ENCODE peak calls at places on chromosomes 12 and 14, in ten cellular contexts. One of them, this sample, is unnamed.

GRCh38 chr12:130184531-130185090 is 22.3 kb downstream of the FZD10 start:
- DNase-seq in GDM1: no peak
- DNase-seq in left kidney: no peak
- DNase-seq in LHCN-M2: no peak
- DNase-seq in globus pallidus: no peak
- DNase-seq in body of pancreas: no peak
- DNase-seq in stimulated activated CD4-positive, alpha-beta T cell treated with anti-CD3 and anti-CD28 coated beads, Interleukin-1b, Interleukin-23, amount 100 ng/mL, for 1 hour: no peak
- DNase-seq in NCI-H2081: no peak
- DNase-seq in activated T-cell treated with anti-CD3 and anti-CD28 coated beads, Interleukin-2, amount 50 U/mL, for 72 hours: no peak
- DNase-seq in BJ: no peak
- DNase-seq in this sample: no peak

GRCh38 chr14:46054526-46054925 is 597.1 kb downstream of the RPL10L start:
- DNase-seq in GDM1: no peak
- DNase-seq in left kidney: no peak
- DNase-seq in LHCN-M2: peak; percentile 86
- DNase-seq in globus pallidus: no peak
- DNase-seq in body of pancreas: no peak
- DNase-seq in stimulated activated CD4-positive, alpha-beta T cell treated with anti-CD3 and anti-CD28 coated beads, Interleukin-1b, Interleukin-23, amount 100 ng/mL, for 1 hour: no peak
- DNase-seq in NCI-H2081: no peak
- DNase-seq in activated T-cell treated with anti-CD3 and anti-CD28 coated beads, Interleukin-2, amount 50 U/mL, for 72 hours: no peak
- DNase-seq in BJ: peak; percentile 86
- DNase-seq in this sample: peak; percentile 94

GRCh38 chr12:1797011-1797901 is 23.1 kb upstream of the LRTM2 start:
- DNase-seq in GDM1: no peak
- DNase-seq in left kidney: peak; percentile 65
- DNase-seq in LHCN-M2: no peak
- DNase-seq in globus pallidus: no peak
- DNase-seq in body of pancreas: peak; percentile 47
- DNase-seq in stimulated activated CD4-positive, alpha-beta T cell treated with anti-CD3 and anti-CD28 coated beads, Interleukin-1b, Interleukin-23, amount 100 ng/mL, for 1 hour: no peak
- DNase-seq in NCI-H2081: no peak
- DNase-seq in activated T-cell treated with anti-CD3 and anti-CD28 coated beads, Interleukin-2, amount 50 U/mL, for 72 hours: peak; percentile 72
- DNase-seq in BJ: no peak
- DNase-seq in this sample: no peak

GRCh38 chr12:105417732-105418131 is 87.2 kb downstream of the C12orf75 start:
- DNase-seq in GDM1: no peak
- DNase-seq in left kidney: no peak
- DNase-seq in LHCN-M2: no peak
- DNase-seq in globus pallidus: no peak
- DNase-seq in body of pancreas: no peak
- DNase-seq in stimulated activated CD4-positive, alpha-beta T cell treated with anti-CD3 and anti-CD28 coated beads, Interleukin-1b, Interleukin-23, amount 100 ng/mL, for 1 hour: no peak
- DNase-seq in NCI-H2081: no peak
- DNase-seq in activated T-cell treated with anti-CD3 and anti-CD28 coated beads, Interleukin-2, amount 50 U/mL, for 72 hours: no peak
- DNase-seq in BJ: no peak
- DNase-seq in this sample: no peak

GRCh38 chr12:81759215-81759991 is at the start of gene PPFIA2:
- DNase-seq in GDM1: no peak
- DNase-seq in left kidney: peak; percentile 76
- DNase-seq in LHCN-M2: peak; percentile 1
- DNase-seq in globus pallidus: peak; percentile 51
- DNase-seq in body of pancreas: peak; percentile 17
- DNase-seq in stimulated activated CD4-positive, alpha-beta T cell treated with anti-CD3 and anti-CD28 coated beads, Interleukin-1b, Interleukin-23, amount 100 ng/mL, for 1 hour: no peak
- DNase-seq in NCI-H2081: peak; percentile 84
- DNase-seq in activated T-cell treated with anti-CD3 and anti-CD28 coated beads, Interleukin-2, amount 50 U/mL, for 72 hours: peak; percentile 2
- DNase-seq in BJ: no peak
- DNase-seq in this sample: peak; percentile 45

GRCh38 chr12:75349946-75350345 is 15.5 kb downstream of the GLIPR1L1 start:
- DNase-seq in GDM1: no peak
- DNase-seq in left kidney: peak; percentile 12
- DNase-seq in LHCN-M2: no peak
- DNase-seq in globus pallidus: no peak
- DNase-seq in body of pancreas: no peak
- DNase-seq in stimulated activated CD4-positive, alpha-beta T cell treated with anti-CD3 and anti-CD28 coated beads, Interleukin-1b, Interleukin-23, amount 100 ng/mL, for 1 hour: no peak
- DNase-seq in NCI-H2081: no peak
- DNase-seq in activated T-cell treated with anti-CD3 and anti-CD28 coated beads, Interleukin-2, amount 50 U/mL, for 72 hours: no peak
- DNase-seq in BJ: no peak
- DNase-seq in this sample: no peak

GRCh38 chr12:49491823-49492222 is 47.0 kb upstream of the KCNH3 start:
- DNase-seq in GDM1: no peak
- DNase-seq in left kidney: no peak
- DNase-seq in LHCN-M2: no peak
- DNase-seq in globus pallidus: no peak
- DNase-seq in body of pancreas: no peak
- DNase-seq in stimulated activated CD4-positive, alpha-beta T cell treated with anti-CD3 and anti-CD28 coated beads, Interleukin-1b, Interleukin-23, amount 100 ng/mL, for 1 hour: no peak
- DNase-seq in NCI-H2081: no peak
- DNase-seq in activated T-cell treated with anti-CD3 and anti-CD28 coated beads, Interleukin-2, amount 50 U/mL, for 72 hours: no peak
- DNase-seq in BJ: no peak
- DNase-seq in this sample: no peak

GRCh38 chr14:104115691-104116543 is 22.5 kb upstream of the KIF26A start:
- DNase-seq in GDM1: no peak
- DNase-seq in left kidney: peak; percentile 39
- DNase-seq in LHCN-M2: no peak
- DNase-seq in globus pallidus: no peak
- DNase-seq in body of pancreas: peak; percentile 63
- DNase-seq in stimulated activated CD4-positive, alpha-beta T cell treated with anti-CD3 and anti-CD28 coated beads, Interleukin-1b, Interleukin-23, amount 100 ng/mL, for 1 hour: no peak
- DNase-seq in NCI-H2081: no peak
- DNase-seq in activated T-cell treated with anti-CD3 and anti-CD28 coated beads, Interleukin-2, amount 50 U/mL, for 72 hours: no peak
- DNase-seq in BJ: no peak
- DNase-seq in this sample: no peak

GRCh38 chr14:25833341-25834121 is 764.3 kb downstream of the NOVA1 start:
- DNase-seq in GDM1: no peak
- DNase-seq in left kidney: peak; percentile 89
- DNase-seq in LHCN-M2: no peak
- DNase-seq in globus pallidus: peak; percentile 70
- DNase-seq in body of pancreas: peak; percentile 12
- DNase-seq in stimulated activated CD4-positive, alpha-beta T cell treated with anti-CD3 and anti-CD28 coated beads, Interleukin-1b, Interleukin-23, amount 100 ng/mL, for 1 hour: no peak
- DNase-seq in NCI-H2081: peak; percentile 80
- DNase-seq in activated T-cell treated with anti-CD3 and anti-CD28 coated beads, Interleukin-2, amount 50 U/mL, for 72 hours: no peak
- DNase-seq in BJ: no peak
- DNase-seq in this sample: no peak

GRCh38 chr12:101475751-101476305 is 692 bp downstream of the SPIC start:
- DNase-seq in GDM1: no peak
- DNase-seq in left kidney: no peak
- DNase-seq in LHCN-M2: no peak
- DNase-seq in globus pallidus: no peak
- DNase-seq in body of pancreas: no peak
- DNase-seq in stimulated activated CD4-positive, alpha-beta T cell treated with anti-CD3 and anti-CD28 coated beads, Interleukin-1b, Interleukin-23, amount 100 ng/mL, for 1 hour: no peak
- DNase-seq in NCI-H2081: peak; percentile 61
- DNase-seq in activated T-cell treated with anti-CD3 and anti-CD28 coated beads, Interleukin-2, amount 50 U/mL, for 72 hours: no peak
- DNase-seq in BJ: no peak
- DNase-seq in this sample: no peak

GRCh38 chr12:47612953-47613352 is 92.9 kb downstream of the RPAP3 start:
- DNase-seq in GDM1: no peak
- DNase-seq in left kidney: no peak
- DNase-seq in LHCN-M2: no peak
- DNase-seq in globus pallidus: no peak
- DNase-seq in body of pancreas: no peak
- DNase-seq in stimulated activated CD4-positive, alpha-beta T cell treated with anti-CD3 and anti-CD28 coated beads, Interleukin-1b, Interleukin-23, amount 100 ng/mL, for 1 hour: no peak
- DNase-seq in NCI-H2081: no peak
- DNase-seq in activated T-cell treated with anti-CD3 and anti-CD28 coated beads, Interleukin-2, amount 50 U/mL, for 72 hours: no peak
- DNase-seq in BJ: no peak
- DNase-seq in this sample: no peak

GRCh38 chr12:114936148-114937099 is 252.4 kb upstream of the TBX3 start:
- DNase-seq in GDM1: no peak
- DNase-seq in left kidney: no peak
- DNase-seq in LHCN-M2: peak; percentile 70
- DNase-seq in globus pallidus: no peak
- DNase-seq in body of pancreas: no peak
- DNase-seq in stimulated activated CD4-positive, alpha-beta T cell treated with anti-CD3 and anti-CD28 coated beads, Interleukin-1b, Interleukin-23, amount 100 ng/mL, for 1 hour: no peak
- DNase-seq in NCI-H2081: no peak
- DNase-seq in activated T-cell treated with anti-CD3 and anti-CD28 coated beads, Interleukin-2, amount 50 U/mL, for 72 hours: no peak
- DNase-seq in BJ: no peak
- DNase-seq in this sample: peak; percentile 85

GRCh38 chr12:39138268-39138667 is 232.9 kb upstream of the CPNE8 start:
- DNase-seq in GDM1: no peak
- DNase-seq in left kidney: no peak
- DNase-seq in LHCN-M2: no peak
- DNase-seq in globus pallidus: no peak
- DNase-seq in body of pancreas: no peak
- DNase-seq in stimulated activated CD4-positive, alpha-beta T cell treated with anti-CD3 and anti-CD28 coated beads, Interleukin-1b, Interleukin-23, amount 100 ng/mL, for 1 hour: no peak
- DNase-seq in NCI-H2081: no peak
- DNase-seq in activated T-cell treated with anti-CD3 and anti-CD28 coated beads, Interleukin-2, amount 50 U/mL, for 72 hours: no peak
- DNase-seq in BJ: no peak
- DNase-seq in this sample: no peak

GRCh38 chr12:1645819-1646218 is 16.8 kb downstream of the WNT5B start:
- DNase-seq in GDM1: no peak
- DNase-seq in left kidney: no peak
- DNase-seq in LHCN-M2: no peak
- DNase-seq in globus pallidus: no peak
- DNase-seq in body of pancreas: no peak
- DNase-seq in stimulated activated CD4-positive, alpha-beta T cell treated with anti-CD3 and anti-CD28 coated beads, Interleukin-1b, Interleukin-23, amount 100 ng/mL, for 1 hour: no peak
- DNase-seq in NCI-H2081: no peak
- DNase-seq in activated T-cell treated with anti-CD3 and anti-CD28 coated beads, Interleukin-2, amount 50 U/mL, for 72 hours: no peak
- DNase-seq in BJ: no peak
- DNase-seq in this sample: no peak

GRCh38 chr14:45287609-45288008 is 34.6 kb upstream of the MIS18BP1 start:
- DNase-seq in GDM1: no peak
- DNase-seq in left kidney: no peak
- DNase-seq in LHCN-M2: no peak
- DNase-seq in globus pallidus: no peak
- DNase-seq in body of pancreas: no peak
- DNase-seq in stimulated activated CD4-positive, alpha-beta T cell treated with anti-CD3 and anti-CD28 coated beads, Interleukin-1b, Interleukin-23, amount 100 ng/mL, for 1 hour: no peak
- DNase-seq in NCI-H2081: no peak
- DNase-seq in activated T-cell treated with anti-CD3 and anti-CD28 coated beads, Interleukin-2, amount 50 U/mL, for 72 hours: no peak
- DNase-seq in BJ: no peak
- DNase-seq in this sample: no peak

GRCh38 chr14:55454264-55455151 is 14.1 kb upstream of the TBPL2 start:
- DNase-seq in GDM1: peak; percentile 52
- DNase-seq in left kidney: peak; percentile 67
- DNase-seq in LHCN-M2: peak; percentile 44
- DNase-seq in globus pallidus: peak; percentile 50
- DNase-seq in body of pancreas: peak; percentile 50
- DNase-seq in stimulated activated CD4-positive, alpha-beta T cell treated with anti-CD3 and anti-CD28 coated beads, Interleukin-1b, Interleukin-23, amount 100 ng/mL, for 1 hour: no peak
- DNase-seq in NCI-H2081: peak; percentile 92
- DNase-seq in activated T-cell treated with anti-CD3 and anti-CD28 coated beads, Interleukin-2, amount 50 U/mL, for 72 hours: no peak
- DNase-seq in BJ: no peak
- DNase-seq in this sample: peak; percentile 45

GRCh38 chr14:56036353-56036752 is 81.9 kb upstream of the PELI2 start:
- DNase-seq in GDM1: no peak
- DNase-seq in left kidney: peak; percentile 17
- DNase-seq in LHCN-M2: no peak
- DNase-seq in globus pallidus: no peak
- DNase-seq in body of pancreas: no peak
- DNase-seq in stimulated activated CD4-positive, alpha-beta T cell treated with anti-CD3 and anti-CD28 coated beads, Interleukin-1b, Interleukin-23, amount 100 ng/mL, for 1 hour: no peak
- DNase-seq in NCI-H2081: no peak
- DNase-seq in activated T-cell treated with anti-CD3 and anti-CD28 coated beads, Interleukin-2, amount 50 U/mL, for 72 hours: no peak
- DNase-seq in BJ: no peak
- DNase-seq in this sample: no peak

GRCh38 chr12:92759634-92760268 is 57.0 kb downstream of the PLEKHG7 start:
- DNase-seq in GDM1: no peak
- DNase-seq in left kidney: no peak
- DNase-seq in LHCN-M2: peak; percentile 94
- DNase-seq in globus pallidus: no peak
- DNase-seq in body of pancreas: no peak
- DNase-seq in stimulated activated CD4-positive, alpha-beta T cell treated with anti-CD3 and anti-CD28 coated beads, Interleukin-1b, Interleukin-23, amount 100 ng/mL, for 1 hour: no peak
- DNase-seq in NCI-H2081: no peak
- DNase-seq in activated T-cell treated with anti-CD3 and anti-CD28 coated beads, Interleukin-2, amount 50 U/mL, for 72 hours: no peak
- DNase-seq in BJ: peak; percentile 78
- DNase-seq in this sample: peak; percentile 98

GRCh38 chr12:46553911-46554310 is 181.3 kb upstream of the SLC38A2 start:
- DNase-seq in GDM1: no peak
- DNase-seq in left kidney: no peak
- DNase-seq in LHCN-M2: peak; percentile 67
- DNase-seq in globus pallidus: no peak
- DNase-seq in body of pancreas: no peak
- DNase-seq in stimulated activated CD4-positive, alpha-beta T cell treated with anti-CD3 and anti-CD28 coated beads, Interleukin-1b, Interleukin-23, amount 100 ng/mL, for 1 hour: no peak
- DNase-seq in NCI-H2081: no peak
- DNase-seq in activated T-cell treated with anti-CD3 and anti-CD28 coated beads, Interleukin-2, amount 50 U/mL, for 72 hours: no peak
- DNase-seq in BJ: peak; percentile 56
- DNase-seq in this sample: peak; percentile 80

GRCh38 chr12:21945002-21945401 is 3.8 kb upstream of the ABCC9 start:
- DNase-seq in GDM1: no peak
- DNase-seq in left kidney: no peak
- DNase-seq in LHCN-M2: no peak
- DNase-seq in globus pallidus: no peak
- DNase-seq in body of pancreas: no peak
- DNase-seq in stimulated activated CD4-positive, alpha-beta T cell treated with anti-CD3 and anti-CD28 coated beads, Interleukin-1b, Interleukin-23, amount 100 ng/mL, for 1 hour: no peak
- DNase-seq in NCI-H2081: no peak
- DNase-seq in activated T-cell treated with anti-CD3 and anti-CD28 coated beads, Interleukin-2, amount 50 U/mL, for 72 hours: no peak
- DNase-seq in BJ: no peak
- DNase-seq in this sample: no peak

GRCh38 chr14:61514927-61515326 is 180.4 kb upstream of the HIF1A start:
- DNase-seq in GDM1: no peak
- DNase-seq in left kidney: no peak
- DNase-seq in LHCN-M2: no peak
- DNase-seq in globus pallidus: no peak
- DNase-seq in body of pancreas: no peak
- DNase-seq in stimulated activated CD4-positive, alpha-beta T cell treated with anti-CD3 and anti-CD28 coated beads, Interleukin-1b, Interleukin-23, amount 100 ng/mL, for 1 hour: no peak
- DNase-seq in NCI-H2081: no peak
- DNase-seq in activated T-cell treated with anti-CD3 and anti-CD28 coated beads, Interleukin-2, amount 50 U/mL, for 72 hours: no peak
- DNase-seq in BJ: no peak
- DNase-seq in this sample: no peak

GRCh38 chr12:106648736-106649135 is 65.9 kb downstream of the RFX4 start:
- DNase-seq in GDM1: no peak
- DNase-seq in left kidney: no peak
- DNase-seq in LHCN-M2: no peak
- DNase-seq in globus pallidus: no peak
- DNase-seq in body of pancreas: no peak
- DNase-seq in stimulated activated CD4-positive, alpha-beta T cell treated with anti-CD3 and anti-CD28 coated beads, Interleukin-1b, Interleukin-23, amount 100 ng/mL, for 1 hour: no peak
- DNase-seq in NCI-H2081: peak; percentile 6
- DNase-seq in activated T-cell treated with anti-CD3 and anti-CD28 coated beads, Interleukin-2, amount 50 U/mL, for 72 hours: no peak
- DNase-seq in BJ: no peak
- DNase-seq in this sample: no peak

GRCh38 chr14:56555921-56556570 is 23.6 kb upstream of the TMEM260 start:
- DNase-seq in GDM1: no peak
- DNase-seq in left kidney: peak; percentile 72
- DNase-seq in LHCN-M2: peak; percentile 36
- DNase-seq in globus pallidus: peak; percentile 5
- DNase-seq in body of pancreas: no peak
- DNase-seq in stimulated activated CD4-positive, alpha-beta T cell treated with anti-CD3 and anti-CD28 coated beads, Interleukin-1b, Interleukin-23, amount 100 ng/mL, for 1 hour: no peak
- DNase-seq in NCI-H2081: peak; percentile 54
- DNase-seq in activated T-cell treated with anti-CD3 and anti-CD28 coated beads, Interleukin-2, amount 50 U/mL, for 72 hours: no peak
- DNase-seq in BJ: no peak
- DNase-seq in this sample: peak; percentile 19

GRCh38 chr14:49424436-49425331 is 161.5 kb downstream of the RPS29 start:
- DNase-seq in GDM1: no peak
- DNase-seq in left kidney: no peak
- DNase-seq in LHCN-M2: peak; percentile 27
- DNase-seq in globus pallidus: no peak
- DNase-seq in body of pancreas: no peak
- DNase-seq in stimulated activated CD4-positive, alpha-beta T cell treated with anti-CD3 and anti-CD28 coated beads, Interleukin-1b, Interleukin-23, amount 100 ng/mL, for 1 hour: no peak
- DNase-seq in NCI-H2081: no peak
- DNase-seq in activated T-cell treated with anti-CD3 and anti-CD28 coated beads, Interleukin-2, amount 50 U/mL, for 72 hours: no peak
- DNase-seq in BJ: no peak
- DNase-seq in this sample: no peak

GRCh38 chr12:473863-474577 is 14.3 kb downstream of the B4GALNT3 start:
- DNase-seq in GDM1: no peak
- DNase-seq in left kidney: no peak
- DNase-seq in LHCN-M2: no peak
- DNase-seq in globus pallidus: no peak
- DNase-seq in body of pancreas: no peak
- DNase-seq in stimulated activated CD4-positive, alpha-beta T cell treated with anti-CD3 and anti-CD28 coated beads, Interleukin-1b, Interleukin-23, amount 100 ng/mL, for 1 hour: no peak
- DNase-seq in NCI-H2081: no peak
- DNase-seq in activated T-cell treated with anti-CD3 and anti-CD28 coated beads, Interleukin-2, amount 50 U/mL, for 72 hours: no peak
- DNase-seq in BJ: no peak
- DNase-seq in this sample: peak; percentile 3

GRCh38 chr14:67982711-67983608 is 163.4 kb downstream of the RAD51B start:
- DNase-seq in GDM1: no peak
- DNase-seq in left kidney: no peak
- DNase-seq in LHCN-M2: no peak
- DNase-seq in globus pallidus: no peak
- DNase-seq in body of pancreas: no peak
- DNase-seq in stimulated activated CD4-positive, alpha-beta T cell treated with anti-CD3 and anti-CD28 coated beads, Interleukin-1b, Interleukin-23, amount 100 ng/mL, for 1 hour: no peak
- DNase-seq in NCI-H2081: no peak
- DNase-seq in activated T-cell treated with anti-CD3 and anti-CD28 coated beads, Interleukin-2, amount 50 U/mL, for 72 hours: no peak
- DNase-seq in BJ: no peak
- DNase-seq in this sample: no peak

This sample was measured in HCEC 1CT.